ENCODE peak calls at places on chromosomes 6 and 20, in four cellular contexts. G is Panc1, O is HCT116, B is gastrocnemius medialis. C is an unnamed sample.

GRCh38 chr6:148557796-148558457 is 188.9 kb upstream of the UST start:
- ATAC-seq in G (no peak), O (no peak), B (no peak), C (no peak)

GRCh38 chr20:35254448-35254999 is 23.4 kb downstream of the MMP24OS start:
- ATAC-seq in G (no peak), O (no peak), B (no peak), C (peak; percentile 66)

GRCh38 chr6:27237089-27237723 is 10.3 kb upstream of the PRSS16 start:
- ATAC-seq in G (peak; percentile 85), O (peak; percentile 86), B (no peak), C (no peak)

GRCh38 chr6:35663447-35664235 is 25.1 kb downstream of the FKBP5 start:
- ATAC-seq in G (peak; percentile 60), O (no peak), B (no peak), C (no peak)

GRCh38 chr6:34572585-34572984 is 16.5 kb upstream of the SPDEF start:
- ATAC-seq in G (no peak), O (no peak), B (no peak), C (no peak)

GRCh38 chr6:7402746-7403145 is 13.1 kb downstream of the RIOK1 start:
- ATAC-seq in G (no peak), O (no peak), B (no peak), C (no peak)

GRCh38 chr20:23010096-23010495 is 25.0 kb upstream of the SSTR4 start:
- ATAC-seq in G (no peak), O (no peak), B (no peak), C (no peak)

GRCh38 chr6:46626228-46626909 is 26.2 kb downstream of the CYP39A1 start:
- ATAC-seq in G (no peak), O (peak; percentile 74), B (peak; percentile 62), C (peak; percentile 48)

GRCh38 chr6:14455942-14456648 is 338.5 kb downstream of the CD83 start:
- ATAC-seq in G (no peak), O (no peak), B (no peak), C (no peak)

GRCh38 chr20:46144626-46145025 is 26.5 kb downstream of the CD40 start:
- ATAC-seq in G (no peak), O (peak; percentile 34), B (no peak), C (no peak)

GRCh38 chr6:53547166-53547814 is 2.4 kb upstream of the GCLC start:
- ATAC-seq in G (peak; percentile 4), O (peak; percentile 12), B (peak; percentile 51), C (peak; percentile 37)

GRCh38 chr6:107533415-107534059 is 43.6 kb downstream of the SOBP start:
- ATAC-seq in G (no peak), O (no peak), B (no peak), C (no peak)

GRCh38 chr6:73803562-73804221 is 107.7 kb downstream of the CD109 start:
- ATAC-seq in G (peak; percentile 66), O (peak; percentile 89), B (no peak), C (no peak)

GRCh38 chr20:9926007-9926406 is 87.1 kb upstream of the PAK5 start:
- ATAC-seq in G (no peak), O (no peak), B (no peak), C (no peak)

GRCh38 chr6:15441982-15442381 is 196.1 kb downstream of the JARID2 start:
- ATAC-seq in G (no peak), O (no peak), B (no peak), C (no peak)

GRCh38 chr20:44527716-44528199 is 5.9 kb upstream of the SERINC3 start:
- ATAC-seq in G (no peak), O (no peak), B (no peak), C (no peak)

GRCh38 chr6:70592391-70593117 is 25.8 kb downstream of the SDHAF4 start:
- ATAC-seq in G (peak; percentile 38), O (no peak), B (no peak), C (no peak)

GRCh38 chr6:54308240-54308639 is at the start of gene TINAG:
- ATAC-seq in G (no peak), O (no peak), B (no peak), C (no peak)

GRCh38 chr20:59105581-59105980 is 58.0 kb upstream of the ZNF831 start:
- ATAC-seq in G (no peak), O (no peak), B (no peak), C (no peak)

GRCh38 chr20:18496042-18496441 is 983 bp downstream of the RBBP9 start:
- ATAC-seq in G (no peak), O (no peak), B (no peak), C (no peak)

GRCh38 chr20:58700121-58700780 is 7.7 kb downstream of the NPEPL1 start:
- ATAC-seq in G (no peak), O (no peak), B (no peak), C (peak; percentile 46)

GRCh38 chr20:4811257-4811656 is 89.5 kb downstream of the PRND start:
- ATAC-seq in G (no peak), O (no peak), B (no peak), C (no peak)

GRCh38 chr6:131368077-131368911 is 204.7 kb upstream of the ARG1 start:
- ATAC-seq in G (no peak), O (no peak), B (no peak), C (peak; percentile 46)

GRCh38 chr20:1651268-1651667 is 6.3 kb downstream of the SIRPG start:
- ATAC-seq in G (no peak), O (no peak), B (no peak), C (no peak)

GRCh38 chr6:149473080-149474052 is 11.4 kb downstream of the ZC3H12D start:
- ATAC-seq in G (no peak), O (no peak), B (no peak), C (no peak)

GRCh38 chr6:80249897-80250296 is 143.4 kb downstream of the BCKDHB start:
- ATAC-seq in G (no peak), O (no peak), B (no peak), C (no peak)

GRCh38 chr6:686528-686927 is 6.4 kb downstream of the EXOC2 start:
- ATAC-seq in G (peak; percentile 60), O (peak; percentile 72), B (no peak), C (no peak)

GRCh38 chr20:4810446-4811019 is 88.8 kb downstream of the PRND start:
- ATAC-seq in G (no peak), O (no peak), B (no peak), C (no peak)

GRCh38 chr6:31915351-31915750 is 12.2 kb upstream of the C2 start:
- ATAC-seq in G (no peak), O (no peak), B (no peak), C (no peak)

GRCh38 chr6:40789143-40789764 is 202.1 kb upstream of the LRFN2 start:
- ATAC-seq in G (no peak), O (no peak), B (no peak), C (no peak)

GRCh38 chr20:22545045-22545444 is 39.3 kb downstream of the FOXA2 start:
- ATAC-seq in G (no peak), O (no peak), B (no peak), C (no peak)

GRCh38 chr6:17910178-17910577 is 77.3 kb downstream of the KIF13A start:
- ATAC-seq in G (no peak), O (no peak), B (peak; percentile 33), C (no peak)

GRCh38 chr20:8854566-8854965 is 214.3 kb upstream of the PLCB4 start:
- ATAC-seq in G (no peak), O (no peak), B (peak; percentile 64), C (peak; percentile 55)

GRCh38 chr20:24533449-24533848 is 64.0 kb downstream of the SYNDIG1 start:
- ATAC-seq in G (no peak), O (peak; percentile 52), B (no peak), C (no peak)

GRCh38 chr6:167956983-167957492 is 40.4 kb upstream of the KIF25 start:
- ATAC-seq in G (peak; percentile 60), O (peak; percentile 65), B (no peak), C (no peak)

GRCh38 chr6:83199173-83199864 is 6.2 kb downstream of the RWDD2A start:
- ATAC-seq in G (peak; percentile 31), O (no peak), B (peak; percentile 16), C (no peak)

DNA sequence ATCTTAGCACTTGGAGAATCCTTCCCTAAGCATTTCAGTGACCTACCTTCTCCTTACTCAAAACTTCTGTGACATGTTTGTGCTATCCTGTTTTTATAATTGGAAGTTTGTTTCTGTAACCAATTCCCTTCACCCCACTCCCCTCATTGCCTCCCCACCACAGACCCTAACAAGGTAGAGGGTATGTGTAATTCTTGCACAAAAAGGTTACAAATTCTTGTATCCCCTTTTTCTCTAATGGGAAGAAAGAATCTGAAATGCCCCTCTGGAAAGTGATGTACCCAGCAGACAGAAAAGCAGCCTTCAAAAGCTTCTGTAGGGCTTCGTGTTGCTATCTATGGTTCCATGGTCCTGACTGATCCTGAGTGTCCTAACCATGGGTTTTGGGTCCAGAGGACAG is 111.7 kb upstream of the TMEM170B start:
- ATAC-seq in G (no peak), O (no peak), B (no peak), C (no peak)
- H3K4me1 ChIP-seq in G (no peaks in the 10 kb centered on the region), O (no peaks in the 10 kb centered on the region), B (peaks cover 28% of the 10 kb centered on the region), C (peaks cover 35% of the 10 kb centered on the region)

GRCh38 chr20:63538204-63539091 is 1.3 kb upstream of the PTK6 start:
- ATAC-seq in G (peak; percentile 59), O (peak; percentile 26), B (peak; percentile 25), C (peak; percentile 6)
- H3K27ac ChIP-seq in G (peak overlapping the region; percentile 88), O (peak overlapping the region; percentile 97), B (no peak overlapping the region), C (no peak overlapping the region)

GRCh38 chr6:30721198-30722024 is 1.3 kb downstream of the TUBB start:
- ATAC-seq in G (peak; percentile 25), O (peak; percentile 21), B (peak; percentile 45), C (peak; percentile 55)
- TF ChIP-seq CTCF in G (peak; percentile 63), O (peak; percentile 30), B (peak; percentile 75), C (peak; percentile 56)

DNA sequence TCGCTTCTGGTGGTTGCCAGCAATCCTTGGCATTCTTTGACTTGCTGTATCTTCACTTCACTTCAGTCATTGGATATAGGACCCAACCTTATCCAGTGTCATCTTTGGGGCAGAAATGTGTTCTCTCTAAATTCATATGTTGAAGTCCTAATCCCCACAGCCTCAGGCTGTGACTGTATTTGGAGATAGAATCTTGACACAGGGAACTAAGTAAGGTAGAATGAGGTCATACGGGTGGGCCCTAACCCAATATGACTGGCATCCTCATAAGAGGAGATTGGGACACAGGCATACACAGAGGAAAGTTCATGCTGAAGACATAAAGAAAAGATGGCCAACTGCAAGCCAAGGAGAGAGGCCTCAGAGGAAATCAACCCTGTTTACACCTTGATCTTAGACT is 51.9 kb upstream of the TPD52L1 start:
- ATAC-seq in G (no peak), O (no peak), B (no peak), C (no peak)
- H3K4me1 ChIP-seq in G (peaks cover 6% of the 10 kb centered on the region), O (peaks cover 8% of the 10 kb centered on the region), B (no peaks in the 10 kb centered on the region), C (no peaks in the 10 kb centered on the region)

DNA sequence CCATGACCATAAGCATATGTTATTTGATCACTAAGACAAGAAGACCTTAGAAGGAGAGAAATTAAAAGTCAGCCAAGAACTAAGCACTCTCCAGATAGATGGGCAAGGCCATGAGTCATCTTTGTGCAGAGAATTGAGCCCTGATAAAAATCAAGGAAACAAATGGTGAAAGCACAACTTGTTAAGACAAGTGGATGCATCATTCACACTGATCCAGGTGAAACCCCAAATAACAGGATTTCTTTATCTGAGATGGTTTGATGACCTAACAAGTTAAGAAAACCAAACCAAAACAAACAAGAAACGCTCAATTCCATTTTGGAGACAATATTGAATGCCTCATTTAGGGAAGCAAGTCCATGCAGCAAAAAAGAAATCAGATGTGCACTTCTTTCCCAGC is 121.6 kb downstream of the ADAT2 start:
- ATAC-seq in G (no peak), O (no peak), B (no peak), C (no peak)
- H3K27ac ChIP-seq in G (no peak overlapping the region), O (no peak overlapping the region), B (no peak overlapping the region), C (no peak overlapping the region)

C was measured in gastroesophageal sphincter.